ENCODE peak calls at places on chromosome 3, in seven cellular contexts. X is naive thymus-derived CD4-positive, alpha-beta T cell; K is body of pancreas; I is spleen; M is ovary; Q is cardiac muscle cell; U is AG04450. Z is an unnamed sample.
A peak's percentile ranks its signal among the peaks of the same experiment; 100 is the strongest.

GRCh38 chr3:71547254-71548198 is 36.0 kb downstream of the FOXP1 start:
- DNase-seq in X (no peak), K (no peak), I (no peak), M (no peak), Q (peak; percentile 64), U (no peak), Z (no peak)

GRCh38 chr3:124168271-124168670 is 176.3 kb upstream of the ROPN1 start:
- DNase-seq in X (no peak), K (no peak), I (no peak), M (no peak), Q (no peak), U (no peak), Z (no peak)

GRCh38 chr3:55521086-55522060 is 34.3 kb upstream of the WNT5A start:
- DNase-seq in X (no peak), K (no peak), I (no peak), M (no peak), Q (no peak), U (no peak), Z (no peak)

GRCh38 chr3:45611619-45612018 is 17.1 kb downstream of the LIMD1 start:
- DNase-seq in X (no peak), K (peak; percentile 49), I (peak; percentile 68), M (no peak), Q (no peak), U (no peak), Z (no peak)

GRCh38 chr3:8490079-8490552 is 11.5 kb upstream of the LMCD1 start:
- DNase-seq in X (no peak), K (no peak), I (no peak), M (no peak), Q (peak; percentile 81), U (peak; percentile 65), Z (no peak)

GRCh38 chr3:86723433-86723832 is 267.5 kb downstream of the VGLL3 start:
- DNase-seq in X (no peak), K (no peak), I (no peak), M (no peak), Q (no peak), U (no peak), Z (no peak)

GRCh38 chr3:81043009-81043408 is 718.4 kb downstream of the GBE1 start:
- DNase-seq in X (no peak), K (no peak), I (no peak), M (no peak), Q (no peak), U (no peak), Z (no peak)

GRCh38 chr3:42666022-42666421 is 12.5 kb downstream of the ZBTB47 start:
- DNase-seq in X (no peak), K (no peak), I (peak; percentile 53), M (no peak), Q (no peak), U (no peak), Z (no peak)

GRCh38 chr3:36494461-36495109 is 114.3 kb downstream of the STAC start:
- DNase-seq in X (no peak), K (peak; percentile 7), I (no peak), M (no peak), Q (peak; percentile 83), U (peak; percentile 15), Z (no peak)

GRCh38 chr3:13009132-13009945 is 63.9 kb downstream of the IQSEC1 start:
- DNase-seq in X (peak; percentile 50), K (peak; percentile 39), I (peak; percentile 96), M (no peak), Q (peak; percentile 50), U (no peak), Z (no peak)

GRCh38 chr3:185750015-185750414 is 74.8 kb downstream of the IGF2BP2 start:
- DNase-seq in X (no peak), K (no peak), I (no peak), M (no peak), Q (no peak), U (no peak), Z (no peak)

GRCh38 chr3:16200411-16200810 is 25.9 kb downstream of the GALNT15 start:
- DNase-seq in X (no peak), K (no peak), I (no peak), M (no peak), Q (no peak), U (no peak), Z (no peak)

GRCh38 chr3:115580566-115580965 is 42.7 kb upstream of the GAP43 start:
- DNase-seq in X (no peak), K (no peak), I (no peak), M (no peak), Q (no peak), U (no peak), Z (no peak)

GRCh38 chr3:58054652-58055051 is 46.4 kb downstream of the FLNB start:
- DNase-seq in X (no peak), K (no peak), I (no peak), M (no peak), Q (no peak), U (no peak), Z (no peak)

GRCh38 chr3:58051196-58051595 is 43.0 kb downstream of the FLNB start:
- DNase-seq in X (no peak), K (peak; percentile 29), I (no peak), M (peak; percentile 51), Q (peak; percentile 94), U (no peak), Z (peak; percentile 79)

GRCh38 chr3:58049143-58049785 is 41.0 kb downstream of the FLNB start:
- DNase-seq in X (no peak), K (peak; percentile 84), I (no peak), M (peak; percentile 65), Q (peak; percentile 84), U (no peak), Z (peak; percentile 88)

GRCh38 chr3:58055309-58055708 is 47.1 kb downstream of the FLNB start:
- DNase-seq in X (no peak), K (no peak), I (no peak), M (no peak), Q (no peak), U (no peak), Z (no peak)

DNA sequence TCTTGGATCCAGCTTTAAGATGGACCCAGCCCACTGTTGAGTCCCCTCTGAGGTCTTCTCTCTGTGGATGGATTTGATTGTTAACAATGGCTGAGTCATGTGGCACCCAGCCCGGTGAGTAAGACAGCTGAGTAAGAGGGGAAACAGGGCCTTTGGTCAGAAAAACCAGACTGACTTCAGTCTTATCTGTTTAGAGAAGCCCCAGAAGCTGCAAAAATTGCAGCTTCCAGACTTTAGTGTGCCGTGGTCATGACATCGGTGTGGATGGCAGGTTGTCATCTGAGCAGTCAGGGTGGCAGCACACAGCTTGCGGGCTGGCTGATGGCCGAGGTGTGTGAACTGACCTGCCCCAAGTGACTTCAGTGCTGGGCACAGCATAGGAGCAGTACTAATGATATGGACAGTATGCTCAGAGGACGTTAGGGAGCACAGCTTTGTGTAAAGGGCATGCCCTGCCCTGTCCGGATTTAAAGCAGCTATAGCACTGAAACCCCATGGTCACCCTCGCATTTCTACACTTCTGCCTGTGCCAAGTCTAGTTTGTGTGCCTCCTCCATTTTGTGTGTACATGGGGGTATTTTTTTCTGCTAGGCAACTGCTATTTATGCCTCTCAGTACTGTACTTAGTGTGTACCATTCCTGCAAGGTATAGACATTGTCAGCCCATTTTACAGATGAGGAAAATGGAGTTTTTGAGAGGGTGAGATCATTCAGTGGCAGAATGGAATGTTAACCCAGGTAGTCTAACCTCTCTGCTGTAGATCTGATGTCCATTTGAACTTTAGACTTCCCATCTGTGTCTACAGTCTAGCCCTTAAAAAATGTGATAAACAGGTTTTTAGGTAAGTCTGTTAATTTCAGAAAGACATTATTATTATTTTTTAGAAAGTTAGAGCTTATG is 44.4 kb downstream of the FLNB start:
- DNase-seq in X (peak; percentile 28), K (peak; percentile 85), I (no peak), M (peak; percentile 85), Q (peak; percentile 95), U (peak; percentile 86), Z (peak; percentile 87)
- H3K27ac ChIP-seq in X (no peak overlapping the region), K (peak overlapping the region; percentile 97), I (peak overlapping the region; percentile 56), M (peak overlapping the region; percentile 82), Q (no peak overlapping the region), U (peak overlapping the region; percentile 92), Z (peak overlapping the region; percentile 94)

GRCh38 chr3:172312711-172313110 is 135.5 kb downstream of the GHSR start:
- DNase-seq in X (no peak), K (no peak), I (no peak), M (no peak), Q (no peak), U (no peak), Z (no peak)
- H3K27ac ChIP-seq in X (no peak overlapping the region), K (no peak overlapping the region), I (no peak overlapping the region), M (no peak overlapping the region), Q (peak overlapping the region; percentile 86), U (no peak overlapping the region), Z (peak overlapping the region; percentile 63)

GRCh38 chr3:100319951-100320350 is 14.6 kb upstream of the NIT2 start:
- DNase-seq in X (no peak), K (no peak), I (no peak), M (no peak), Q (no peak), U (no peak), Z (no peak)

GRCh38 chr3:100311011-100311410 is 23.5 kb upstream of the NIT2 start:
- DNase-seq in X (no peak), K (no peak), I (no peak), M (no peak), Q (no peak), U (no peak), Z (no peak)

GRCh38 chr3:100317928-100318327 is 16.6 kb upstream of the NIT2 start:
- DNase-seq in X (no peak), K (no peak), I (no peak), M (no peak), Q (no peak), U (no peak), Z (no peak)

DNA sequence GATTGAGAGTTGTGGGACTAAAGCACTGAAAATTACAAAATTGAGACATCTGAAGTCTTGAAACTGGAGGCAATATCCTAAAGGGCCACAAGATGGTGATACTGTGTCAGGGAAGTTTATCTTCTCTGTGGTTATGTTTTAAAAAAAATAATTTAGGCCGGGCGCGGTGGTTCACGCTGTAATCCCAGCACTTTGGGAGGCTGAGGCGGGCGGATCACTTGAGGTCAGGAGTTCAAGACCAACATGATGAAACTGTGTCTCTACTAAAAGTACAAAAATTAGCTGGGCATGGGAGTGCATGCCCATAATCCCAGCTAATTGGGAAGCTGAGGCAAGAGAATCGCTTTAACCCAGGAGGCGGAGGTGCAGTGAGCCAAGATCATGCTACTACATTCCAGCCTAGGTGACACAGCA is 17.9 kb upstream of the NIT2 start:
- DNase-seq in X (no peak), K (peak; percentile 21), I (no peak), M (peak; percentile 45), Q (peak; percentile 80), U (peak; percentile 26), Z (no peak)
- H3K27ac ChIP-seq in X (no peak overlapping the region), K (no peak overlapping the region), I (peak overlapping the region; percentile 31), M (no peak overlapping the region), Q (no peak overlapping the region), U (no peak overlapping the region), Z (no peak overlapping the region)

GRCh38 chr3:877001-877400 is 215.8 kb upstream of the CNTN6 start:
- DNase-seq in X (no peak), K (no peak), I (no peak), M (no peak), Q (no peak), U (no peak), Z (no peak)

GRCh38 chr3:880371-880770 is 212.5 kb upstream of the CNTN6 start:
- DNase-seq in X (no peak), K (no peak), I (no peak), M (no peak), Q (no peak), U (no peak), Z (no peak)

DNA sequence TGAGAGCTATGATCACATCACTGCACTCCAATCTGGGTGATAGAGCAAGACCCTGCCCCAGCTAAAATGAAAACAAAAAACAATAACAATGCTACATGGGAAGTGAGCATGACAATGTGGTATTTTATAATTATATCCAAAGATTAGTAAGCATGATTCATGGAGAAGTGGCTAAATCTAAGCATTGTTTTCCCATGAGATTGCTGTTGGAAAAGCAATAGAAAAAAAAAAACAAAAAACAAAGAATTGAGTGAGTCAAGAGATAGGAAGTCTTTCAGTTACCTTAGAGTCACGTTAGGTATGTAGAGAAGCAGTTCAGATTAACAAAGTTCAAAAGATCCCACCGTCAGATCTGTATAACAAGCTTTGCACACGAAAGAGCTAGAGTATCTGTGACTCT is 210.3 kb upstream of the CNTN6 start:
- DNase-seq in X (no peak), K (no peak), I (no peak), M (no peak), Q (no peak), U (no peak), Z (no peak)
- H3K27ac ChIP-seq in X (no peak overlapping the region), K (no peak overlapping the region), I (no peak overlapping the region), M (no peak overlapping the region), Q (no peak overlapping the region), U (no peak overlapping the region), Z (no peak overlapping the region)